ENCODE peak calls at places on chromosomes 3 and 15, in four cellular contexts. W, C, N and U are unnamed samples. For H3K4me1, the result is how much of the 10 kb centered on the place peaks cover.

GRCh38 chr3:169668957-169669681 is 5.6 kb upstream of the MECOM start:
- DNase-seq in W (peak), C (peak), N (peak), U (no peak)

GRCh38 chr3:28726840-28727239 is 378.2 kb upstream of the AZI2 start:
- DNase-seq in W (peak), C (peak), N (peak), U (peak)

GRCh38 chr15:79179108-79179561 is 88.6 kb upstream of the RASGRF1 start:
- DNase-seq in W (no peak), C (no peak), N (no peak), U (no peak)

GRCh38 chr3:13951184-13951583 is 71.3 kb upstream of the WNT7A start:
- DNase-seq in W (no peak), C (no peak), N (no peak), U (no peak)

GRCh38 chr3:105835606-105836005 is 33.2 kb downstream of the CBLB start:
- DNase-seq in W (no peak), C (no peak), N (no peak), U (no peak)

GRCh38 chr15:34047893-34048775 is 9.1 kb upstream of the AVEN start:
- DNase-seq in W (no peak), C (no peak), N (no peak), U (no peak)

GRCh38 chr3:13072239-13073041 is 789 bp downstream of the IQSEC1 start:
- DNase-seq in W (no peak), C (no peak), N (peak), U (no peak)

GRCh38 chr3:89787485-89787884 is 680.1 kb downstream of the EPHA3 start:
- DNase-seq in W (no peak), C (no peak), N (no peak), U (no peak)

GRCh38 chr3:39148116-39149058 is 5.0 kb downstream of the CSRNP1 start:
- DNase-seq in W (no peak), C (no peak), N (no peak), U (no peak)

GRCh38 chr3:39147711-39148115 is 5.7 kb downstream of the CSRNP1 start:
- DNase-seq in W (no peak), C (no peak), N (no peak), U (no peak)

GRCh38 chr3:39146083-39146501 is 7.3 kb downstream of the CSRNP1 start:
- DNase-seq in W (no peak), C (peak), N (no peak), U (no peak)

GRCh38 chr3:39146611-39147373 is 6.6 kb downstream of the CSRNP1 start:
- DNase-seq in W (no peak), C (peak), N (peak), U (no peak)

DNA sequence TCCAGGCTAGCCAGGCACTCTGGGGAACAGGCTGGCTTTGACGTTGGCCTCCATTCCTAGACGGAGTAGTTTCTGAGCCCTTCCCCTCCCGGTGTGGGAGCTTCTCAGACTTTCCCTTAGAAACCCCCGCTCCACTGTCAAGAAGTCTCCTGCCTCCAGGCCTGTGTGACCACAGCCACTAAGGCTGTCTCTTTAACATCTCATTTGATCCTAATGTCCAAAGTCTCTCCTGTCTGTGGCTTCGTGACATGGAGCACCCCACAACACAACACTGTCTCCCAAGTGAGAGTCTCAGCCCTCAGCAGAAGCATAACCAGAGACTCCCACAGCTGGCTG is 6.0 kb downstream of the CSRNP1 start:
- DNase-seq in W (no peak), C (no peak), N (no peak), U (no peak)
- H3K4me1 ChIP-seq in W (under half), C (half or more), N (half or more), U (under half)

DNA sequence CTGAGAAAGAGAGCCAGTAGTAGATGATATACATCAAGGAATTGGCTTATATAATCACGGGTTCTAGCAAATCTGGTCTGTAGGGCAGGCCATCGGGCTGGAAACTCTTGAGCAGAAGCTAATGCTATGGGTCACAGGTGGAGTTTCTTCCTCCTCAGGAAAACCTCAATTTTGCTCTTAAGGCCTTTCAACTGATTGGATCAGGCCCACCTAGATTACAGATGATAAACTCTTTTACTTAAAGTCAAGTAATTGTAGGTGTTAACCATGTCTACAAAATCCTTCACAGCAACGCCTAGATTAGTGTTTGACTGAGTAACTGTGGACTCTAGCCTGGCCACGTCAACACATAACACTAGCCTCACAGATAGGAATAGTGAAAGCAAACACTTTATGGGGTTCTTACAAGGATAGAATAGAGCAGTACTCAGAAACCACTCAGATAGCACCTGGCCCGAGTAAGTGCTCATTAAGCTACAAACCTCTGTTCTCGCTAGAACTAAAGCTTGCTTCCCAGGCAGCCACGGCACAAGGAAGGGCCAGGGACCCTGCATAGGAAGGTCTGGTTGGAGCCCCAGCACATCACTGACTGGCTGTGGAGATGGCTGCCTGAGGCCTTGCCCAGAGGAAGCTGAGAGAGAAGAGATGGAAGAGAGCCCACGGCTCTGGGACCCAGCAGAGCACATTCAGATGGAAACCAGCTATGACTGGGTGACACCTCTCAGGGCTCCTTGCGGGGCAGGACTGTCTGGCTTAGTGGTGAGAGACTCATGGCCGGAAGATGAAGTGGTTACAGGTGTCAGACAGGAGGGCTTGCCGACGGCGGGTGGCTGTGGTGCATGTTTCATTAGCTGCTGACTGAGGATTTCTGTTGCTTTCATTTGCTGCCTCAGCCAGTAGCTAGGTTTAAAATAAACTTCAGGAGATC is 202.5 kb upstream of the TLE3 start:
- DNase-seq in W (no peak), C (no peak), N (peak), U (no peak)
- H3K27ac ChIP-seq in W (no peak), C (no peak), N (peak), U (no peak)

GRCh38 chr15:100601158-100601557 is 826 bp downstream of the LINS1 start:
- DNase-seq in W (no peak), C (peak), N (no peak), U (no peak)

GRCh38 chr15:100602822-100603393 is 519 bp downstream of the ASB7 start:
- DNase-seq in W (no peak), C (no peak), N (no peak), U (no peak)

GRCh38 chr15:100598655-100599054 is 3.3 kb downstream of the LINS1 start:
- DNase-seq in W (no peak), C (no peak), N (no peak), U (no peak)

GRCh38 chr15:100601628-100602063 is 338 bp downstream of the LINS1 start:
- DNase-seq in W (no peak), C (no peak), N (no peak), U (no peak)

DNA sequence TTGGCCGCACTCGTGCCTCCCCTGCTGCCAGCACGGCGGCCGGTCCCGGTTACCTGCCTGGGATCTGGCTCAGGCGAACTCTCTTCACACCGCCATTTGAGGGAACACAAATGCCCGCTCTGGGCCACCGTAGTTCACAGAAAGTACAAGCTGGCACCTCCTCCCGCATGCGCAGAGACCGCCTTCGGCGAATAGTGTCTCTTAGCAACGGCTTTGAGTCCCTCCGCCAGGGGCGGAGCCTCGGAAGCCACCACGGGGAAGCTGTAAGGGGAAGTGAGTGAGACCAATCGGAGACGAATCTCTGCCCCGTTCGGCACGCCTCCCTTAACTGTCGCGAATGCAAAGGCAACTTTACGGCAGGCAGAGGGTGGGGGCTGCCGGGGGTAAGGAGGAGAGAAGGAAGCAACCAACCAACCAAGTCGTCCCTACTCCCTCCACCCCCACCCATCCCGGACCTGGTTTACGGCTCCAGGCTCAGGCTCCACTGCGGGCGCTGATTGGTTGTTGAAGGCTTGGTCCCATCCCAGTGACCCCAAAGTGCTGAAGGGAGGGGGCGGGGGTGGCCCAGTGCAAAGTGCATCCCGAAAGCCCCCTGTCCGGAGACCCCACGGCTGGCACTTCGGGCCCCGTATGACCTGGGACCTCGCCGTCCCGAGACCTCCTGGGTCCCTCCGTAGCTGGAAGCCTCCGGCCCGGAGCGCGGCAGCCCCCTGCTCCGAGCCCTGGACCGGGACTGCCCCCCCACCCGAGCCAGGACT is at the start of the genes ASB7 and LINS1:
- DNase-seq in W (peak), C (peak), N (peak), U (peak)
- H3K4me1 ChIP-seq in W (under half), C (under half), N (under half), U (under half)

GRCh38 chr3:159779883-159780282 is 208.8 kb upstream of the IL12A start:
- DNase-seq in W (no peak), C (no peak), N (no peak), U (no peak)

GRCh38 chr3:159775372-159775961 is 213.2 kb upstream of the IL12A start:
- DNase-seq in W (peak), C (no peak), N (no peak), U (no peak)

GRCh38 chr3:159771865-159772611 is 216.6 kb upstream of the IL12A start:
- DNase-seq in W (no peak), C (no peak), N (no peak), U (no peak)

GRCh38 chr3:159773706-159774105 is 214.9 kb upstream of the IL12A start:
- DNase-seq in W (no peak), C (no peak), N (no peak), U (no peak)

DNA sequence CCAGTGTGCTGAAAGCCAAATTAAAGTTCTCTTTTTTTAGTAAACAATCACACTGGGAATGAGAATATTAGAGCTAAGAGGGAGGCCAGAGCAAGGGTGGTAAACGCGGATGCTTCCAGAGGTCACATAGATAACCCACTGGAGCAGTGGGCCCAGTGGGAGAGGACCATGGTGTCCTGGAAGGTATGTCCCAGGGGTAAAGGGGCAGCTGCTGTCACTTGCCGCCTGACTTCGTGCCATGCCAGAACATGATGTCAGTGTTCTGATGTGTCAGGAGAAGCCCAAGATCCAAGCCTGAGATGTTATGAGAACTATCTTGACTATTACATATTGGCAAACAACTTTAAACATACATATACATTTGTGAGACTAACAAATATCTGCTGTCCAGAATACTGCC is 211.9 kb upstream of the IL12A start:
- DNase-seq in W (no peak), C (no peak), N (no peak), U (no peak)
- H3K27ac ChIP-seq in W (no peak), C (no peak), N (peak), U (no peak)

DNA sequence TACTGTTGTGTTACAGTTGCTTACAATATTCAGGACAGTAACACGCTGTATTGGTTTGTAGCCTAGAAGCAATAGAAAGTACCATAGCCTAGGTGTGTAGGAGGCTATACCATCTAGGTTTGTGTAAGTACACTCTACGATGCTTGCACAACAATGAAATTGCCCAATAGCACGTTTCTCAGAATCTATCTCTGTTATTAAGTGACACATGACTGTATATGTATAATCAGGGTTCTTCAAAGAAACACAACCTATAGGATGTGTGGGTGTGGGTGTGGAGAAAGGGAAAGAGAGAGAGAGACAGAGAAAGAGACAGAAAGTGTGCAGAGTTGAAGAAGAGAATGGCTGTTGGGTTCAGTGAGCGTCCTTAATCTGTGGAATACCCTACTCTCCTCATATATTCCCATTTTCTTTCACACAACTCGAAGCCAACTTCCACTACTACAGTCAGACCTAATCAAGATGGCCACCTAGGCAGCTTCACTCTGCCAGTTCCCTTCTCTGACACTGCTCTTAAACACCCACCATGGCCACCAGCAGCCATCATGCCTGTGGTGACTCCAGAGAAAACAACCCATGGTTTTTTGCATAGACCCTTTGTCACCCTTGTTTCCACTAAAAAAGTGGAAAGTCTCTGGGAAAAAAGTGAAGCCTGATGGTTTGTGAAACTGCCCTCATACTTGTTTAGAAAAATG is 5.8 kb upstream of the PPP4R2 start:
- DNase-seq in W (no peak), C (no peak), N (no peak), U (no peak)
- H3K4me1 ChIP-seq in W (under half), C (under half), N (under half), U (under half)

DNA sequence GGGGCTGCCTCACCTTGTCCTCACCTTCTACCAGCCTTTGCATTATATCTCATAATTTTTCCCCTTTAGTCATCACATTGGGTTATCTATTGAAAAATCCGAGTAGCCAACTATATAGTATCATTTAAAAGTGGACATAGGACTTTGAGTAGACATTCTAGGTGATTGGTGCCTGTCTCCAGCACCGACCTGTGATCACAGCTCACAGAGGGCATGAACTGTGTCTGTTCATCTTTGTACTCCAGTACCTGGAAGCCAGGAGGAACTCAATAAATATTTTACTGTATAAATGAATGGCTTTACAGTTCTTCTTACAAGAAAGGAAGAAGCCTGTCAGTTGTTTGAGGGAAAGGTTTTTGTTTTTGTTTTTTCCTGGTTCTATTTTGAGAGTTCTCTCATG is 46.0 kb downstream of the CMTM8 start:
- DNase-seq in W (no peak), C (no peak), N (no peak), U (no peak)
- H3K27ac ChIP-seq in W (no peak), C (peak), N (no peak), U (no peak)